ENCODE peak calls at places on chromosomes 12 and 14, in six cellular contexts. E, G, Z, X, M and A are unnamed samples.

GRCh38 chr14:76908834-76909233 is 82.6 kb downstream of the LRRC74A start:
- DNase-seq in E (peak), G (peak), Z (no peak), X (no peak), M (peak), A (no peak)

GRCh38 chr12:82966160-82966559 is 279.5 kb downstream of the TMTC2 start:
- DNase-seq in E (no peak), G (peak), Z (no peak), X (no peak), M (no peak), A (no peak)

GRCh38 chr14:22814945-22815713 is at the start of gene SLC7A7:
- DNase-seq in E (no peak), G (peak), Z (no peak), X (no peak), M (no peak), A (no peak)

GRCh38 chr12:14366211-14366762 is 805 bp downstream of the ATF7IP start:
- DNase-seq in E (no peak), G (no peak), Z (no peak), X (no peak), M (no peak), A (no peak)

GRCh38 chr14:100438678-100439592 is 115.8 kb downstream of the SLC25A47 start:
- DNase-seq in E (no peak), G (peak), Z (peak), X (peak), M (no peak), A (peak)

GRCh38 chr12:47156167-47156736 is 76.5 kb upstream of the AMIGO2 start:
- DNase-seq in E (no peak), G (no peak), Z (no peak), X (no peak), M (no peak), A (no peak)

GRCh38 chr12:75831413-75831812 is 200.2 kb downstream of the PHLDA1 start:
- DNase-seq in E (no peak), G (no peak), Z (no peak), X (no peak), M (no peak), A (no peak)

GRCh38 chr14:77212933-77213656 is 31.5 kb downstream of the TMEM63C start:
- DNase-seq in E (no peak), G (no peak), Z (no peak), X (no peak), M (peak), A (peak)

GRCh38 chr12:102539651-102540553 is 59.5 kb upstream of the IGF1 start:
- DNase-seq in E (no peak), G (no peak), Z (peak), X (no peak), M (no peak), A (no peak)

GRCh38 chr12:132444957-132445883 is 44.7 kb upstream of the FBRSL1 start:
- DNase-seq in E (no peak), G (peak), Z (no peak), X (no peak), M (peak), A (no peak)

GRCh38 chr14:74945261-74945851 is 10.0 kb downstream of the PGF start:
- DNase-seq in E (no peak), G (no peak), Z (no peak), X (no peak), M (no peak), A (peak)

GRCh38 chr14:67567654-67568053 is 32.4 kb downstream of the PIGH start:
- DNase-seq in E (no peak), G (no peak), Z (no peak), X (no peak), M (no peak), A (no peak)

GRCh38 chr12:3139760-3140159 is 62.6 kb downstream of the TSPAN9 start:
- DNase-seq in E (no peak), G (no peak), Z (no peak), X (no peak), M (no peak), A (no peak)

GRCh38 chr14:64612021-64612380 is 62.2 kb downstream of the PPP1R36 start:
- DNase-seq in E (no peak), G (no peak), Z (no peak), X (no peak), M (no peak), A (no peak)

GRCh38 chr12:109523071-109523470 is 45.6 kb downstream of the UBE3B start:
- DNase-seq in E (peak), G (no peak), Z (no peak), X (no peak), M (no peak), A (no peak)

GRCh38 chr12:63937381-63938168 is 93.1 kb downstream of the SRGAP1 start:
- DNase-seq in E (no peak), G (no peak), Z (no peak), X (no peak), M (no peak), A (no peak)

GRCh38 chr12:69500631-69501030 is 30.4 kb downstream of the FRS2 start:
- DNase-seq in E (no peak), G (no peak), Z (no peak), X (no peak), M (no peak), A (no peak)

GRCh38 chr14:53993920-53994607 is 37.4 kb upstream of the BMP4 start:
- DNase-seq in E (no peak), G (no peak), Z (no peak), X (no peak), M (no peak), A (no peak)

GRCh38 chr14:101716956-101717662 is 44.4 kb upstream of the PPP2R5C start:
- DNase-seq in E (no peak), G (no peak), Z (no peak), X (peak), M (no peak), A (no peak)

GRCh38 chr12:14858513-14858912 is 15.2 kb upstream of the ART4 start:
- DNase-seq in E (no peak), G (no peak), Z (no peak), X (no peak), M (no peak), A (no peak)

GRCh38 chr12:77349703-77350102 is 284.3 kb upstream of the E2F7 start:
- DNase-seq in E (no peak), G (no peak), Z (no peak), X (no peak), M (no peak), A (no peak)